ENCODE peak calls at places on chromosome 6, in six cellular contexts. F, B, L, C, T and N are unnamed samples.

GRCh38 chr6:111113731-111114438 is 26.6 kb downstream of the SLC16A10 start:
- DNase-seq in F (peak), B (peak), L (no peak), C (no peak), T (no peak), N (no peak)

GRCh38 chr6:5139828-5140771 is 55.0 kb downstream of the PPP1R3G start:
- DNase-seq in F (no peak), B (no peak), L (no peak), C (no peak), T (no peak), N (no peak)

GRCh38 chr6:39451831-39452230 is 129.3 kb upstream of the KCNK16 start:
- DNase-seq in F (no peak), B (no peak), L (no peak), C (no peak), T (peak), N (no peak)

GRCh38 chr6:79782775-79783174 is 151.6 kb downstream of the SH3BGRL2 start:
- DNase-seq in F (no peak), B (no peak), L (no peak), C (no peak), T (no peak), N (no peak)

GRCh38 chr6:80210618-80211017 is 104.1 kb downstream of the BCKDHB start:
- DNase-seq in F (no peak), B (peak), L (no peak), C (no peak), T (no peak), N (no peak)

GRCh38 chr6:33839399-33840063 is 35.7 kb upstream of the MLN start:
- DNase-seq in F (no peak), B (no peak), L (no peak), C (no peak), T (no peak), N (no peak)

GRCh38 chr6:89992818-89993217 is 98.5 kb downstream of the GJA10 start:
- DNase-seq in F (no peak), B (no peak), L (no peak), C (no peak), T (no peak), N (no peak)

GRCh38 chr6:87588756-87589407 is 905 bp downstream of the RARS2 start:
- DNase-seq in F (no peak), B (peak), L (no peak), C (no peak), T (no peak), N (no peak)

DNA sequence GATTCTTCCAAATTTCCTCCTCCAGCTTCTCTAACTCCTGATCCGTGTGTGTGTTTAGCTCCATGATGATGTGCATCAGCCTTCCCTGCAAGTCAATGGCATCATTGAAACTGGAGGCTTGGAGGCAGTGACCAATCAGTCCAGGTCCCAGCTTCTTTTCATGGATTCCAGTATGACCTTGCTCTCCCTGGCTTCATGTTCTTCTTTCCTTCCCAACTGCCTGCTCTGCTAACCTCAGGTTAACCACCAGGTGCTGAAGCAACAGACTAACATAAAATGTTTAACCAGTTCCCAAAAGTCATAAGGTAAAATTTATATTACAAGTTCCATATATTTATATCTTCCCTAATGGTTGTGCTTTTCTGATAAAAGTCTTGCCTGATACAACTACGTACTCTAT is 512.8 kb upstream of the EPHA7 start:
- DNase-seq in F (no peak), B (no peak), L (no peak), C (no peak), T (no peak), N (no peak)
- TF ChIP-seq CTCF in F (no peak), B (no peak), L (no peak), C (no peak), T (no peak), N (no peak)

DNA sequence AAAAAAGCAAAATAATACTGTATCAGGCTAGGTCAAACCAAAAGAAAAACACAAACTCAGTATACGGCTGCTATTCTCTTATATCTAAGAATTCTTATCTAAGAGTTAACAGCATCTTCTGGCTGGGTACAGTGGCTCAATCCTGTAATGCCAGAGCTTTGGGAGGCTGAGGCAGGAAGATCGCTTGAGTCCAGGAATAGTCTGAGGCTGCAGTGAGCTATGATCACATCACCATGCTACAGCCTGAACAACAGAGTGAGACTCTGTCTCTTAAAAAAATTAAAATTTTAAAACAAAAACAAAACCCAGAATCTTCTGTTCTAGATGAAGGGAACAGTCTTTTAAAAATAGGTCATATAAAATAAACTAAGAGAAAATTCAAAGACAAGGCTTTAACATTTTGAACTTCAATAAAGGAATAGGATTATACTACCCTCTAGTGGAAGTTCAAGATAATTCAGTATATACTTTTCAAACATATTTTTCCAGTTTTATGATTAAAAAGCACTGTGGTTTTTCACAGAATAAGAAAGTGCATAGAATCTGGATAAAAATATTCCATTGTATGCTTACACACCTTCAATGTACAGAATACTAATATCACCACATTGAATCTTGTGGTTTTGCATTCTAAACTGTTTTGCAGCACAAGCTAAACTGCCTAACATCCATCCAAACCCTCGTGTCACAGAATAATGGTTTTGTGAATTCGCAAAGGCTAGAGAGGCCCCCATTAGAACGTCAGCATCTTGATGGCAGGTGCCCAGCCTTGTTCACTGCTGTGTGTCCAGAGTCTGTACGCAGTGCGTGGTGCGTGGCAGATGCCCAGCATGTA is 39.3 kb downstream of the DTNBP1 start:
- DNase-seq in F (peak), B (no peak), L (no peak), C (no peak), T (no peak), N (no peak)
- TF ChIP-seq CTCF in F (peak), B (no peak), L (peak), C (peak), T (no peak), N (no peak)

GRCh38 chr6:41801380-41801779 is 13.9 kb downstream of the TOMM6 start:
- DNase-seq in F (peak), B (peak), L (no peak), C (no peak), T (no peak), N (no peak)
- TF ChIP-seq CTCF in F (peak), B (peak), L (peak), C (peak), T (peak), N (peak)

GRCh38 chr6:157461000-157461915 is 80.3 kb downstream of the ZDHHC14 start:
- DNase-seq in F (peak), B (peak), L (peak), C (no peak), T (peak), N (no peak)
- TF ChIP-seq CTCF in F (no peak), B (no peak), L (no peak), C (no peak), T (peak), N (peak)

GRCh38 chr6:96542702-96543101 is 20.2 kb upstream of the FHL5 start:
- DNase-seq in F (peak), B (no peak), L (no peak), C (no peak), T (no peak), N (no peak)
- TF ChIP-seq CTCF in F (peak), B (peak), L (peak), C (peak), T (no peak), N (peak)